ENCODE peak calls at places on chromosomes 13 and 19, in five cellular contexts. G, Q, Z, X and N are unnamed samples.

GRCh38 chr19:29576043-29576442 is 30.0 kb upstream of the POP4 start:
- DNase-seq in Q (no peak), Z (no peak), X (no peak), G (no peak), N (no peak)

GRCh38 chr13:43805071-43805468 is 18.3 kb upstream of the ENOX1 start:
- DNase-seq in Q (peak), Z (no peak), G (no peak), X (peak), N (no peak)

GRCh38 chr19:804419-805160 is 7.3 kb downstream of the PTBP1 start:
- DNase-seq in Z (no peak), Q (no peak), G (no peak), X (no peak), N (no peak)

GRCh38 chr13:43835701-43836100 is 43.8 kb downstream of the CCDC122 start:
- DNase-seq in Q (no peak), Z (no peak), X (no peak), G (no peak), N (no peak)

GRCh38 chr13:60326273-60326672 is 70.7 kb upstream of the TDRD3 start:
- DNase-seq in Q (no peak), G (no peak), X (no peak), Z (no peak), N (no peak)

GRCh38 chr19:45400192-45400591 is 4.7 kb downstream of the PPP1R13L start:
- DNase-seq in G (no peak), Q (no peak), Z (no peak), X (no peak), N (no peak)

GRCh38 chr13:33153421-33154381 is 131.9 kb downstream of the STARD13 start:
- DNase-seq in X (no peak), Q (no peak), Z (no peak), G (no peak), N (no peak)

GRCh38 chr13:35210234-35210633 is 266.3 kb downstream of the MAB21L1 start:
- DNase-seq in Q (no peak), Z (no peak), G (no peak), X (no peak), N (no peak)